ENCODE peak calls at places on chromosomes 6 and 20, in four cellular contexts. One of them, this sample, is unnamed.

GRCh38 chr6:81613606-81614005 is 138.9 kb downstream of the TENT5A start:
- DNase-seq in H9: no peak
- DNase-seq in neural progenitor cell: no peak
- DNase-seq in CD8-positive, alpha-beta T cell: no peak
- DNase-seq in this sample: no peak

GRCh38 chr6:22828179-22829062 is 259.1 kb downstream of the HDGFL1 start:
- DNase-seq in H9: peak; percentile 59
- DNase-seq in neural progenitor cell: peak; percentile 75
- DNase-seq in CD8-positive, alpha-beta T cell: no peak
- DNase-seq in this sample: peak; percentile 22

GRCh38 chr20:25059866-25060465 is 2.0 kb upstream of the ACSS1 start:
- DNase-seq in H9: no peak
- DNase-seq in neural progenitor cell: no peak
- DNase-seq in CD8-positive, alpha-beta T cell: no peak
- DNase-seq in this sample: no peak

GRCh38 chr20:53609501-53610445 is 16.1 kb upstream of the ZNF217 start:
- DNase-seq in H9: no peak
- DNase-seq in neural progenitor cell: peak; percentile 46
- DNase-seq in CD8-positive, alpha-beta T cell: peak; percentile 75
- DNase-seq in this sample: no peak

GRCh38 chr20:63750807-63751470 is 11.4 kb downstream of the SLC2A4RG start:
- DNase-seq in H9: peak; percentile 55
- DNase-seq in neural progenitor cell: no peak
- DNase-seq in CD8-positive, alpha-beta T cell: peak; percentile 69
- DNase-seq in this sample: no peak

GRCh38 chr6:104607501-104607900 is 252.2 kb downstream of the HACE1 start:
- DNase-seq in H9: no peak
- DNase-seq in neural progenitor cell: no peak
- DNase-seq in CD8-positive, alpha-beta T cell: no peak
- DNase-seq in this sample: no peak

GRCh38 chr6:161029195-161029809 is 37.7 kb downstream of the MAP3K4 start:
- DNase-seq in H9: no peak
- DNase-seq in neural progenitor cell: no peak
- DNase-seq in CD8-positive, alpha-beta T cell: no peak
- DNase-seq in this sample: no peak

GRCh38 chr6:2990932-2991506 is 8.7 kb upstream of the NQO2 start:
- DNase-seq in H9: no peak
- DNase-seq in neural progenitor cell: no peak
- DNase-seq in CD8-positive, alpha-beta T cell: no peak
- DNase-seq in this sample: no peak

GRCh38 chr20:62160253-62160652 is 16.7 kb downstream of the SS18L1 start:
- DNase-seq in H9: no peak
- DNase-seq in neural progenitor cell: no peak
- DNase-seq in CD8-positive, alpha-beta T cell: no peak
- DNase-seq in this sample: no peak

GRCh38 chr20:25058797-25059486 is 1.0 kb upstream of the ACSS1 start:
- DNase-seq in H9: no peak
- DNase-seq in neural progenitor cell: peak; percentile 40
- DNase-seq in CD8-positive, alpha-beta T cell: no peak
- DNase-seq in this sample: no peak

GRCh38 chr20:37990571-37991151 is 42.6 kb downstream of the TTI1 start:
- DNase-seq in H9: no peak
- DNase-seq in neural progenitor cell: no peak
- DNase-seq in CD8-positive, alpha-beta T cell: peak; percentile 24
- DNase-seq in this sample: no peak

GRCh38 chr20:4325548-4326187 is 310.3 kb upstream of the RNF24 start:
- DNase-seq in H9: no peak
- DNase-seq in neural progenitor cell: no peak
- DNase-seq in CD8-positive, alpha-beta T cell: no peak
- DNase-seq in this sample: no peak

GRCh38 chr6:73732845-73733675 is 37.1 kb downstream of the CD109 start:
- DNase-seq in H9: peak; percentile 71
- DNase-seq in neural progenitor cell: peak; percentile 73
- DNase-seq in CD8-positive, alpha-beta T cell: peak; percentile 60
- DNase-seq in this sample: peak; percentile 78

GRCh38 chr6:15322781-15323536 is 77.1 kb downstream of the JARID2 start:
- DNase-seq in H9: no peak
- DNase-seq in neural progenitor cell: no peak
- DNase-seq in CD8-positive, alpha-beta T cell: peak; percentile 24
- DNase-seq in this sample: no peak

GRCh38 chr6:47679507-47679906 is 18.9 kb upstream of the ADGRF4 start:
- DNase-seq in H9: no peak
- DNase-seq in neural progenitor cell: no peak
- DNase-seq in CD8-positive, alpha-beta T cell: no peak
- DNase-seq in this sample: no peak

GRCh38 chr20:20000223-20000968 is 16.8 kb upstream of the NAA20 start:
- DNase-seq in H9: no peak
- DNase-seq in neural progenitor cell: no peak
- DNase-seq in CD8-positive, alpha-beta T cell: no peak
- DNase-seq in this sample: no peak

GRCh38 chr6:151044465-151045441 is 179.3 kb downstream of the MTHFD1L start:
- DNase-seq in H9: no peak
- DNase-seq in neural progenitor cell: peak; percentile 52
- DNase-seq in CD8-positive, alpha-beta T cell: no peak
- DNase-seq in this sample: no peak

DNA sequence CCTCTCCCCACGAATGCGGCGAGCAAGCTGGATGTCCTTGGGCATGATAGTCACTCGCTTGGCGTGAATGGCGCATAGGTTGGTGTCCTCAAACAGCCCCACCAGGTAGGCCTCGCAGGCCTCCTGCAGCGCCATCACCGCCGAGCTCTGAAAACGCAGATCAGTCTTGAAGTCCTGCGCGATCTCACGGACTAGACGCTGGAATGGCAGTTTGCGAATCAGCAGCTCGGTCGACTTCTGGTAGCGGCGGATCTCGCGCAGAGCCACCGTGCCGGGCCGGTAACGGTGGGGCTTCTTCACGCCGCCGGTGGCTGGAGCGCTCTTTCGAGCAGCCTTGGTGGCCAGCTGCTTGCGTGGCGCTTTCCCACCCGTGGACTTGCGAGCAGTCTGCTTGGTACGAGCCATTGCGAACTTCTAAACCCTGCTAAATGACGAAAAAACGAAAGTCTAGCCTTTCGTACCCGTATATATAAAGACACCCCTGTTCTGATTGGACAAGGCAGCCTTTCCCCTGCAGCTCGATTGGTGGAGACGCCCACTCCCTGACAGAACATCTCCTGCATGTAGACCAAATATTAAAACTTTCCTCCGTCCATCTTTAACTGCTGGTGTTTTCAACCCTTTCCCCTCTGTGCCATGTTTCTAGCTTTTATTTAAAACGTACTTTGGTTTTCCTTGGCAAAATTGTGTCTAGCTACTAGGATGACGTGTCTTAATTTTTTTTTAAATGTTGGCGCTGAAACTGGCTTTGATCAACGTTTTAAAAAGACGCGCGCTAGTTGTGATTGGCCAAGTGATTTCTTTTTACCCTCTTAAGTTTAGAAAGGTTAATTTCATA is 109.8 kb downstream of the HFE start:
- DNase-seq in H9: peak; percentile 86
- DNase-seq in neural progenitor cell: peak; percentile 84
- DNase-seq in CD8-positive, alpha-beta T cell: peak; percentile 73
- DNase-seq in this sample: peak; percentile 66
- TF ChIP-seq CTCF in H9: no peak
- TF ChIP-seq CTCF in neural progenitor cell: no peak
- TF ChIP-seq CTCF in CD8-positive, alpha-beta T cell: no peak
- TF ChIP-seq CTCF in this sample: no peak

GRCh38 chr6:20839624-20840023 is 305.4 kb downstream of the CDKAL1 start:
- DNase-seq in H9: no peak
- DNase-seq in neural progenitor cell: no peak
- DNase-seq in CD8-positive, alpha-beta T cell: no peak
- DNase-seq in this sample: no peak
- TF ChIP-seq CTCF in H9: peak; percentile 45
- TF ChIP-seq CTCF in neural progenitor cell: peak; percentile 22
- TF ChIP-seq CTCF in CD8-positive, alpha-beta T cell: no peak
- TF ChIP-seq CTCF in this sample: peak; percentile 26

DNA sequence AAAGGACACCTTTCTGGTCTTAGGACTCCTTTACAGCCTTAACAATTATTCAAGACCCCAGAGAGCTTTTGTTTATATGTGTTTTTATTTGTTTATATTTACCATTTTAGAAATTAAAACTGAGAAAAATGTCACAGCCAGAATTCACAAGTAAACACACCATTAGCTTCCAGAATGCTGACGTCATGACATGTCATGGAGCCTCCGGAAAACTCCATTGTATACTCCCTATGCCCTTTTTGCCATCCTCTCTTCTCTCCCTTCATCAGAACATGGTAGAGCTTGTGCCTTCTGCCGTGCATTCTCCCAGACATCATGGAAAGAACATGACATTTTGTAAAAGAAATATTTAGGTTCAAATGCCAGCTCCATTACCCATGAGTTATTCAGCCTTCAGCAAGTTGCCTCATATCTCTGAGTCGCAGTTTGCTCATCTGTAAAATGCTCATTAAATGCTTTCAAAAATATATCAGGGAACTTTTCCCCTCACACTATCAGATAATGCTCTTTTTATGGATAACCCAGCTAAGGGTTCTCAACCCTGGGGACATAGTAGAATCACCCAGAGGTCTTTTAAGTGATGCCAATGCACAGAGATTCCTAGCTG is 27.8 kb downstream of the TNFAIP3 start:
- DNase-seq in H9: no peak
- DNase-seq in neural progenitor cell: no peak
- DNase-seq in CD8-positive, alpha-beta T cell: no peak
- DNase-seq in this sample: no peak
- TF ChIP-seq CTCF in H9: no peak
- TF ChIP-seq CTCF in neural progenitor cell: no peak
- TF ChIP-seq CTCF in CD8-positive, alpha-beta T cell: no peak
- TF ChIP-seq CTCF in this sample: no peak

DNA sequence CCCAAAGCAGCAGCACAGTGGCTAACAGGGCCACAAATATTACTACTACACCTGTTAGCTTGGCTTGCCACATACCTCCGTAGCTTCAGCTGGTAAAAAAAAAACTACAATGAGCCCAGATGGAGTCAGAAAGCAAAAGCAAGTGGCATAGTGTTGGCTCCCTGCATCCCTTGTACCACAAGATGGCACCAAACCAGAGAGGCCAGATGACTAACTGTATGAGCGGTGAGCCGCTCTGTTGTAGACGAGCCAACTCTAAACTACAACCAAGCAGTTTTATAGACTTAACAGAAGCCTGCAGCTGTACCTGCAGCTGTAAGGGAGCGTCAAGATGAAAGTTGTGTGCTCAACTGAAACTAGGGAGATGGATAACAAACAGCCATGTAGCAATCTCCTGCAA is 84.5 kb upstream of the MCHR2 start:
- DNase-seq in H9: peak; percentile 65
- DNase-seq in neural progenitor cell: peak; percentile 69
- DNase-seq in CD8-positive, alpha-beta T cell: no peak
- DNase-seq in this sample: no peak
- TF ChIP-seq CTCF in H9: peak; percentile 76
- TF ChIP-seq CTCF in neural progenitor cell: peak; percentile 70
- TF ChIP-seq CTCF in CD8-positive, alpha-beta T cell: no peak
- TF ChIP-seq CTCF in this sample: peak; percentile 47

GRCh38 chr6:72716916-72717315 is 95.1 kb downstream of the KCNQ5 start:
- DNase-seq in H9: no peak
- DNase-seq in neural progenitor cell: no peak
- DNase-seq in CD8-positive, alpha-beta T cell: no peak
- DNase-seq in this sample: no peak

GRCh38 chr6:72724545-72724944 is 102.7 kb downstream of the KCNQ5 start:
- DNase-seq in H9: no peak
- DNase-seq in neural progenitor cell: no peak
- DNase-seq in CD8-positive, alpha-beta T cell: no peak
- DNase-seq in this sample: no peak

GRCh38 chr6:72720464-72720863 is 98.6 kb downstream of the KCNQ5 start:
- DNase-seq in H9: no peak
- DNase-seq in neural progenitor cell: no peak
- DNase-seq in CD8-positive, alpha-beta T cell: no peak
- DNase-seq in this sample: no peak

DNA sequence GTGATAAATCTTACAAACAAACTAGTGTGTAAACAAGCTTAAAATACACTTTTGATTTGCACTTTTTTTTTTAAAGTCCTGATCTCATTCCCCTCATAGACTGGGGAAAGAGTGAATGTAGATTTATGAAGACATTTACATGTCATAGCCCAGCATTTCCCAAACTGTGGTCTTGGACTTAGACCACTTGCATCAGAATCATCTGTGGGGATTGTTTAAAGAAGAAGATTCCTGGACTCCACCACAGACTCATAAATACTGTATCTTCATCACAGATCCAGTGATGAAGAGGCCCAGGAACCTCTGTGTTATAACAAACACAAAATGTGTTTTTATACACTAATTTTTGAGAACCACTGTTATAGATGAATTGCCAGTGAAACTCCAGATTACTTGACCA is 99.5 kb downstream of the KCNQ5 start:
- DNase-seq in H9: no peak
- DNase-seq in neural progenitor cell: no peak
- DNase-seq in CD8-positive, alpha-beta T cell: no peak
- DNase-seq in this sample: no peak
- TF ChIP-seq CTCF in H9: no peak
- TF ChIP-seq CTCF in neural progenitor cell: no peak
- TF ChIP-seq CTCF in CD8-positive, alpha-beta T cell: no peak
- TF ChIP-seq CTCF in this sample: no peak

DNA sequence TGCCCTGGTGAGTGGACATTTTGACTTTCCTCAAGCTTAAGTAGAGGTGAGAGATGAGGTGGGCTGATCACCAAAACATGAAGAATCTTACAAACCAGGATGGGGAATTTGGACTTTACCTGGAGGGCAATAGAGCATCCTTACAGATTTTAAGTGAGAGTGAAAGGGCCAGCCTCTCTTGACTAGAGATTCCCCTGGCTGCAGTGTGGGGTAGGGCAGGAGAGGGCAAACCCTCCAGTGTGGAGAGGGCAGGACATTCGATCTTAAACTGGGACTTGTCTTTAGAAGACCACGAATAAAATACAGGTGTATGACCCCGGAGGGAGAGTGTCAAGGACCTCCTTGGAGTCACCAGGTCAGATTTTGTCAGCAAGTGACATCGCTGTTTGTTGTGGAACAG is 105.1 kb downstream of the SNAP25 start:
- DNase-seq in H9: no peak
- DNase-seq in neural progenitor cell: no peak
- DNase-seq in CD8-positive, alpha-beta T cell: no peak
- DNase-seq in this sample: no peak
- TF ChIP-seq CTCF in H9: peak; percentile 29
- TF ChIP-seq CTCF in neural progenitor cell: no peak
- TF ChIP-seq CTCF in CD8-positive, alpha-beta T cell: no peak
- TF ChIP-seq CTCF in this sample: no peak

GRCh38 chr6:138110229-138110628 is 3.0 kb upstream of the PERP start:
- DNase-seq in H9: no peak
- DNase-seq in neural progenitor cell: no peak
- DNase-seq in CD8-positive, alpha-beta T cell: no peak
- DNase-seq in this sample: no peak
- TF ChIP-seq CTCF in H9: no peak
- TF ChIP-seq CTCF in neural progenitor cell: no peak
- TF ChIP-seq CTCF in CD8-positive, alpha-beta T cell: no peak
- TF ChIP-seq CTCF in this sample: no peak